ENCODE peak calls at places on chromosomes 12 and 14, in seven cellular contexts. A, D, X, L, U, M and H are unnamed samples.

GRCh38 chr12:120847392-120848157 is 56.6 kb downstream of the SPPL3 start:
- DNase-seq in A (peak), D (no peak), X (no peak), L (no peak), U (peak), M (peak), H (no peak)

GRCh38 chr12:75953312-75953906 is 78.2 kb downstream of the PHLDA1 start:
- DNase-seq in A (no peak), D (no peak), X (no peak), L (no peak), U (no peak), M (no peak), H (no peak)

GRCh38 chr12:124203176-124203575 is 91.7 kb upstream of the RFLNA start:
- DNase-seq in A (no peak), D (no peak), X (no peak), L (no peak), U (no peak), M (no peak), H (no peak)

GRCh38 chr12:20489645-20490044 is 121.3 kb downstream of the PDE3A start:
- DNase-seq in A (no peak), D (no peak), X (no peak), L (no peak), U (no peak), M (no peak), H (no peak)

GRCh38 chr12:43285248-43285647 is 266.8 kb downstream of the ADAMTS20 start:
- DNase-seq in A (no peak), D (no peak), X (no peak), L (no peak), U (no peak), M (no peak), H (no peak)

GRCh38 chr12:80632835-80633234 is 74.6 kb upstream of the MYF6 start:
- DNase-seq in A (no peak), D (peak), X (no peak), L (no peak), U (peak), M (peak), H (peak)

GRCh38 chr14:76862546-76863282 is 36.5 kb downstream of the LRRC74A start:
- DNase-seq in A (no peak), D (no peak), X (no peak), L (no peak), U (peak), M (no peak), H (no peak)

GRCh38 chr12:6535960-6536847 is 1.9 kb downstream of the GAPDH start:
- DNase-seq in A (no peak), D (no peak), X (no peak), L (no peak), U (peak), M (no peak), H (no peak)

GRCh38 chr12:1807107-1807478 is 13.3 kb upstream of the LRTM2 start:
- DNase-seq in A (no peak), D (no peak), X (no peak), L (no peak), U (no peak), M (no peak), H (no peak)

GRCh38 chr12:93571360-93571853 is 1.1 kb upstream of the SOCS2 start:
- DNase-seq in A (no peak), D (peak), X (peak), L (peak), U (peak), M (peak), H (peak)

GRCh38 chr12:110844551-110845395 is 2.0 kb upstream of the CCDC63 start:
- DNase-seq in A (no peak), D (no peak), X (no peak), L (no peak), U (no peak), M (no peak), H (no peak)

GRCh38 chr12:65918057-65918456 is 93.8 kb downstream of the HMGA2 start:
- DNase-seq in A (no peak), D (no peak), X (no peak), L (no peak), U (peak), M (no peak), H (no peak)

GRCh38 chr12:108772247-108772646 is 40.9 kb upstream of the CORO1C start:
- DNase-seq in A (peak), D (no peak), X (no peak), L (no peak), U (peak), M (no peak), H (no peak)

GRCh38 chr14:104794641-104795467 is 694 bp downstream of the AKT1 start:
- DNase-seq in A (no peak), D (no peak), X (no peak), L (no peak), U (peak), M (no peak), H (no peak)

GRCh38 chr12:131853832-131854797 is 25.9 kb downstream of the MMP17 start:
- DNase-seq in A (no peak), D (no peak), X (no peak), L (no peak), U (no peak), M (no peak), H (no peak)

GRCh38 chr12:52990206-52990605 is 16.1 kb upstream of the EIF4B start:
- DNase-seq in A (no peak), D (no peak), X (no peak), L (no peak), U (no peak), M (no peak), H (no peak)

GRCh38 chr12:66240106-66240820 is 51.2 kb downstream of the IRAK3 start:
- DNase-seq in A (no peak), D (no peak), X (no peak), L (no peak), U (no peak), M (no peak), H (no peak)